ENCODE peak calls at places on chromosomes 6 and 20, in seven cellular contexts. One of them, this sample, is unnamed.

GRCh38 chr20:58313366-58313765 is 3.9 kb downstream of the RAB22A start:
- DNase-seq in CD4-positive, alpha-beta memory T cell: peak
- DNase-seq in AG04450: no peak
- DNase-seq in HFF-Myc: no peak
- DNase-seq in NB4: no peak
- DNase-seq in GM23248: no peak
- DNase-seq in pancreas: no peak
- DNase-seq in this sample: no peak

GRCh38 chr6:149751239-149751638 is 1.7 kb downstream of the PCMT1 start:
- DNase-seq in CD4-positive, alpha-beta memory T cell: no peak
- DNase-seq in AG04450: no peak
- DNase-seq in HFF-Myc: no peak
- DNase-seq in NB4: no peak
- DNase-seq in GM23248: no peak
- DNase-seq in pancreas: no peak
- DNase-seq in this sample: no peak

GRCh38 chr20:39152126-39152525 is 190.0 kb downstream of the DHX35 start:
- DNase-seq in CD4-positive, alpha-beta memory T cell: no peak
- DNase-seq in AG04450: no peak
- DNase-seq in HFF-Myc: no peak
- DNase-seq in NB4: no peak
- DNase-seq in GM23248: no peak
- DNase-seq in pancreas: no peak
- DNase-seq in this sample: no peak

GRCh38 chr20:61251529-61252393 is at the start of gene CDH4:
- DNase-seq in CD4-positive, alpha-beta memory T cell: no peak
- DNase-seq in AG04450: no peak
- DNase-seq in HFF-Myc: no peak
- DNase-seq in NB4: no peak
- DNase-seq in GM23248: peak
- DNase-seq in pancreas: no peak
- DNase-seq in this sample: no peak

GRCh38 chr6:118965354-118965753 is 30.4 kb upstream of the MCM9 start:
- DNase-seq in CD4-positive, alpha-beta memory T cell: no peak
- DNase-seq in AG04450: no peak
- DNase-seq in HFF-Myc: no peak
- DNase-seq in NB4: no peak
- DNase-seq in GM23248: no peak
- DNase-seq in pancreas: no peak
- DNase-seq in this sample: no peak

GRCh38 chr20:62303327-62304226 is 780 bp downstream of the ADRM1 start:
- DNase-seq in CD4-positive, alpha-beta memory T cell: no peak
- DNase-seq in AG04450: no peak
- DNase-seq in HFF-Myc: no peak
- DNase-seq in NB4: peak
- DNase-seq in GM23248: peak
- DNase-seq in pancreas: peak
- DNase-seq in this sample: no peak

GRCh38 chr20:36349384-36350170 is 43.4 kb downstream of the DLGAP4 start:
- DNase-seq in CD4-positive, alpha-beta memory T cell: no peak
- DNase-seq in AG04450: no peak
- DNase-seq in HFF-Myc: no peak
- DNase-seq in NB4: no peak
- DNase-seq in GM23248: no peak
- DNase-seq in pancreas: no peak
- DNase-seq in this sample: no peak

GRCh38 chr6:8006208-8006607 is 58.0 kb downstream of the BLOC1S5 start:
- DNase-seq in CD4-positive, alpha-beta memory T cell: no peak
- DNase-seq in AG04450: no peak
- DNase-seq in HFF-Myc: no peak
- DNase-seq in NB4: peak
- DNase-seq in GM23248: peak
- DNase-seq in pancreas: no peak
- DNase-seq in this sample: no peak

GRCh38 chr20:36582322-36582721 is 8.9 kb downstream of the TGIF2 start:
- DNase-seq in CD4-positive, alpha-beta memory T cell: no peak
- DNase-seq in AG04450: no peak
- DNase-seq in HFF-Myc: no peak
- DNase-seq in NB4: no peak
- DNase-seq in GM23248: no peak
- DNase-seq in pancreas: no peak
- DNase-seq in this sample: no peak

GRCh38 chr6:97626586-97627441 is 343.8 kb upstream of the MMS22L start:
- DNase-seq in CD4-positive, alpha-beta memory T cell: no peak
- DNase-seq in AG04450: no peak
- DNase-seq in HFF-Myc: no peak
- DNase-seq in NB4: peak
- DNase-seq in GM23248: peak
- DNase-seq in pancreas: no peak
- DNase-seq in this sample: no peak

GRCh38 chr20:13322198-13322597 is 101.1 kb downstream of the ISM1 start:
- DNase-seq in CD4-positive, alpha-beta memory T cell: no peak
- DNase-seq in AG04450: no peak
- DNase-seq in HFF-Myc: no peak
- DNase-seq in NB4: no peak
- DNase-seq in GM23248: no peak
- DNase-seq in pancreas: no peak
- DNase-seq in this sample: no peak

GRCh38 chr20:13325796-13326340 is 104.8 kb downstream of the ISM1 start:
- DNase-seq in CD4-positive, alpha-beta memory T cell: no peak
- DNase-seq in AG04450: no peak
- DNase-seq in HFF-Myc: no peak
- DNase-seq in NB4: no peak
- DNase-seq in GM23248: no peak
- DNase-seq in pancreas: no peak
- DNase-seq in this sample: no peak

GRCh38 chr20:13321416-13321815 is 100.3 kb downstream of the ISM1 start:
- DNase-seq in CD4-positive, alpha-beta memory T cell: no peak
- DNase-seq in AG04450: no peak
- DNase-seq in HFF-Myc: no peak
- DNase-seq in NB4: no peak
- DNase-seq in GM23248: no peak
- DNase-seq in pancreas: no peak
- DNase-seq in this sample: no peak

GRCh38 chr20:13322621-13323020 is 101.5 kb downstream of the ISM1 start:
- DNase-seq in CD4-positive, alpha-beta memory T cell: no peak
- DNase-seq in AG04450: no peak
- DNase-seq in HFF-Myc: no peak
- DNase-seq in NB4: no peak
- DNase-seq in GM23248: no peak
- DNase-seq in pancreas: no peak
- DNase-seq in this sample: no peak

GRCh38 chr20:13325033-13325432 is 104.0 kb downstream of the ISM1 start:
- DNase-seq in CD4-positive, alpha-beta memory T cell: no peak
- DNase-seq in AG04450: no peak
- DNase-seq in HFF-Myc: no peak
- DNase-seq in NB4: peak
- DNase-seq in GM23248: peak
- DNase-seq in pancreas: no peak
- DNase-seq in this sample: no peak
- H3K4me3 ChIP-seq in CD4-positive, alpha-beta memory T cell: no peak
- H3K4me3 ChIP-seq in AG04450: no peak
- H3K4me3 ChIP-seq in HFF-Myc: no peak
- H3K4me3 ChIP-seq in NB4: no peak
- H3K4me3 ChIP-seq in GM23248: no peak
- H3K4me3 ChIP-seq in pancreas: no peak
- H3K4me3 ChIP-seq in this sample: no peak

DNA sequence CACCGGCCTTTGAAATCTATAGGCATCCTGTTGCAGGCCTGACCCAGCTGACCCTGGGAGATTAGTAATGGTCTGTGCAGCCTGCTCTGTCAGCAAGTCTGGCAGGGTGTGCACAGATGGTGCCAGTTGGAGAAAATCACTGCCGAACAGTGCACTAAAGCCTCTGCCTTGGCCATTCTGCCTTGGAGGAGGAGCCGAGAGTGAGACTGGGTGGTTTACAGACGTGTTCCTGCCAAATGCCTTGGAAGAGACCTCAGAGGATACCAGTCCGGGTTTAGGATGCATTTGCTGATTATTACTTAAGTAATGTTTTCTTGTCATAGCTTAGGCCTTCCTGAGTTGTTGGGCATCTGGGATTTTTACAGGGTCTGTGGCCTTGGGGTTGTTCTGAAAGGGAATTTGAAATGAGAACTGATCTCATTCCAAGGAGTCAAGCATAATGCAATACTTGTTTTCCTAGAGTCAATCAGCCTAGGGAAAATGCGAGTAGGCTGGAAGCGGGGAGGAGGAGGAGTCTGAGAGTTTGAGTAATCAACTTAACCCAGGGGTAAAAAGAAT is 292.1 kb downstream of the SOX4 start:
- DNase-seq in CD4-positive, alpha-beta memory T cell: no peak
- DNase-seq in AG04450: peak
- DNase-seq in HFF-Myc: peak
- DNase-seq in NB4: no peak
- DNase-seq in GM23248: peak
- DNase-seq in pancreas: no peak
- DNase-seq in this sample: no peak
- H3K4me3 ChIP-seq in CD4-positive, alpha-beta memory T cell: no peak
- H3K4me3 ChIP-seq in AG04450: no peak
- H3K4me3 ChIP-seq in HFF-Myc: no peak
- H3K4me3 ChIP-seq in NB4: no peak
- H3K4me3 ChIP-seq in GM23248: peak
- H3K4me3 ChIP-seq in pancreas: no peak
- H3K4me3 ChIP-seq in this sample: no peak

GRCh38 chr6:159686697-159687096 is 6.3 kb downstream of the SOD2 start:
- DNase-seq in CD4-positive, alpha-beta memory T cell: no peak
- DNase-seq in AG04450: no peak
- DNase-seq in HFF-Myc: no peak
- DNase-seq in NB4: no peak
- DNase-seq in GM23248: no peak
- DNase-seq in pancreas: no peak
- DNase-seq in this sample: no peak
- H3K4me3 ChIP-seq in CD4-positive, alpha-beta memory T cell: no peak
- H3K4me3 ChIP-seq in AG04450: no peak
- H3K4me3 ChIP-seq in HFF-Myc: no peak
- H3K4me3 ChIP-seq in NB4: no peak
- H3K4me3 ChIP-seq in GM23248: no peak
- H3K4me3 ChIP-seq in pancreas: no peak
- H3K4me3 ChIP-seq in this sample: no peak

GRCh38 chr20:56974499-56975250 is 291.8 kb downstream of the BMP7 start:
- DNase-seq in CD4-positive, alpha-beta memory T cell: no peak
- DNase-seq in AG04450: no peak
- DNase-seq in HFF-Myc: peak
- DNase-seq in NB4: peak
- DNase-seq in GM23248: peak
- DNase-seq in pancreas: no peak
- DNase-seq in this sample: no peak
- H3K4me3 ChIP-seq in CD4-positive, alpha-beta memory T cell: no peak
- H3K4me3 ChIP-seq in AG04450: no peak
- H3K4me3 ChIP-seq in HFF-Myc: no peak
- H3K4me3 ChIP-seq in NB4: no peak
- H3K4me3 ChIP-seq in GM23248: no peak
- H3K4me3 ChIP-seq in pancreas: no peak
- H3K4me3 ChIP-seq in this sample: no peak

GRCh38 chr6:156655267-156655918 is 121.8 kb upstream of the ARID1B start:
- DNase-seq in CD4-positive, alpha-beta memory T cell: no peak
- DNase-seq in AG04450: no peak
- DNase-seq in HFF-Myc: no peak
- DNase-seq in NB4: no peak
- DNase-seq in GM23248: no peak
- DNase-seq in pancreas: no peak
- DNase-seq in this sample: no peak
- H3K4me3 ChIP-seq in CD4-positive, alpha-beta memory T cell: no peak
- H3K4me3 ChIP-seq in AG04450: no peak
- H3K4me3 ChIP-seq in HFF-Myc: no peak
- H3K4me3 ChIP-seq in NB4: no peak
- H3K4me3 ChIP-seq in GM23248: no peak
- H3K4me3 ChIP-seq in pancreas: no peak
- H3K4me3 ChIP-seq in this sample: no peak

GRCh38 chr6:27020553-27020880 is 227.0 kb upstream of the PRSS16 start:
- DNase-seq in CD4-positive, alpha-beta memory T cell: no peak
- DNase-seq in AG04450: no peak
- DNase-seq in HFF-Myc: no peak
- DNase-seq in NB4: no peak
- DNase-seq in GM23248: no peak
- DNase-seq in pancreas: no peak
- DNase-seq in this sample: no peak
- H3K4me3 ChIP-seq in CD4-positive, alpha-beta memory T cell: peak
- H3K4me3 ChIP-seq in AG04450: peak
- H3K4me3 ChIP-seq in HFF-Myc: peak
- H3K4me3 ChIP-seq in NB4: peak
- H3K4me3 ChIP-seq in GM23248: peak
- H3K4me3 ChIP-seq in pancreas: peak
- H3K4me3 ChIP-seq in this sample: no peak

GRCh38 chr6:169865346-169866139 is 114.1 kb downstream of the ERMARD start:
- DNase-seq in CD4-positive, alpha-beta memory T cell: no peak
- DNase-seq in AG04450: no peak
- DNase-seq in HFF-Myc: no peak
- DNase-seq in NB4: no peak
- DNase-seq in GM23248: no peak
- DNase-seq in pancreas: peak
- DNase-seq in this sample: no peak

GRCh38 chr6:169863710-169864109 is 112.3 kb downstream of the ERMARD start:
- DNase-seq in CD4-positive, alpha-beta memory T cell: no peak
- DNase-seq in AG04450: no peak
- DNase-seq in HFF-Myc: no peak
- DNase-seq in NB4: no peak
- DNase-seq in GM23248: no peak
- DNase-seq in pancreas: no peak
- DNase-seq in this sample: no peak

GRCh38 chr6:169866140-169866534 is 114.7 kb downstream of the ERMARD start:
- DNase-seq in CD4-positive, alpha-beta memory T cell: no peak
- DNase-seq in AG04450: no peak
- DNase-seq in HFF-Myc: no peak
- DNase-seq in NB4: no peak
- DNase-seq in GM23248: no peak
- DNase-seq in pancreas: peak
- DNase-seq in this sample: no peak

GRCh38 chr6:169863149-169863525 is 111.7 kb downstream of the ERMARD start:
- DNase-seq in CD4-positive, alpha-beta memory T cell: no peak
- DNase-seq in AG04450: no peak
- DNase-seq in HFF-Myc: no peak
- DNase-seq in NB4: no peak
- DNase-seq in GM23248: no peak
- DNase-seq in pancreas: peak
- DNase-seq in this sample: no peak

DNA sequence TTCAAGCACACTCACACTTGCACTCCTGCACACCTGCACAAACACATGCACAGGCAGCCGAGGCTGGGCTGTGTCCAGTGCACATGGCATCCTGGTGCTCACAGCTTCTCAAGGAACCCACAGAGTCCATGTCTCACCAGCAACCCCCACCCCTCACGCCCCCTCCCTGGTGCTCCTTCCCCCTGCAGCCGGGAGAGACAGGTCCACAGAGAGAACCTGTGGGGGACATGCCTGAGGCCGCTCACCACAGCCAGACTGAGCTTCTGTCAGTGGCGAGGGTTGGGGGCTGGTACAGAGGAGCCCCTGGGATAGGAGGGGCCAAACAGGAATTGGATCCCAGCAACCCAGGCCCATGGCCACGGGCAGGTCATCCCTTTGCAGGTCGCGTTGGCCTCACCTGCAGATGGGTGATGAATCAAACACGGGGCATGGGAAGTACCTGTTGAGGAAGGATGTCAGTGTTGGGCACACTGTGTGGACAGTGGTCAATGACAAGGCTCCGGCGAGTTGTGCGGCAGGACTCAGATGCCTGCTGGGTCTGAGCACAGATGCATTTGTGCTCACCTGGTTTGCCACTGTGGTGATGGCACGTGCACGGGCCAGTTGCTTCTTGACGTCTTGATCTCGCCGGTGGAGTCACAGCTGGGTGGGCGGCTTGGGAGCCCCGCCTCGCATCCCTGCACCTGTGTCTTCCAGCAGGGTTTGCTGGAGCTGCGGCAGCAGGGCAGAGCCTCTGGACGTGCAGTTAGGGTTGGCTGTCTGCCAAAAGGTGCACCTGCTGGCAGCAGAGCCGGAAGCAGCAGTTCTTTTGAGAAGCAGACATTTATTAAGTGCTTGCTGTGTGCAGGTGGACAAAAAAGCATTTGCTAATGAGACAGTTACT is 113.0 kb downstream of the ERMARD start:
- DNase-seq in CD4-positive, alpha-beta memory T cell: no peak
- DNase-seq in AG04450: no peak
- DNase-seq in HFF-Myc: no peak
- DNase-seq in NB4: no peak
- DNase-seq in GM23248: no peak
- DNase-seq in pancreas: peak
- DNase-seq in this sample: no peak
- H3K4me3 ChIP-seq in CD4-positive, alpha-beta memory T cell: no peak
- H3K4me3 ChIP-seq in AG04450: no peak
- H3K4me3 ChIP-seq in HFF-Myc: no peak
- H3K4me3 ChIP-seq in NB4: no peak
- H3K4me3 ChIP-seq in GM23248: no peak
- H3K4me3 ChIP-seq in pancreas: no peak
- H3K4me3 ChIP-seq in this sample: no peak

This sample was measured in GM12864.